ENCODE peak calls at places on chromosomes 7 and 10, in seven cellular contexts. F is heart left ventricle; I is BE2C; B is CD8-positive, alpha-beta T cell; S is psoas muscle; L is Caco-2; Y is transverse colon. R is an unnamed sample.

GRCh38 chr10:1049425-1049958 is 573 bp upstream of the IDI1 start:
- DNase-seq in F (no peak), I (no peak), B (no peak), S (no peak), L (no peak), Y (no peak), R (no peak)

GRCh38 chr10:13885238-13885990 is 298.6 kb downstream of the PRPF18 start:
- DNase-seq in F (no peak), I (no peak), B (no peak), S (no peak), L (no peak), Y (no peak), R (no peak)

GRCh38 chr10:9848981-9849380 is 1168.7 kb upstream of the CELF2 start:
- DNase-seq in F (no peak), I (no peak), B (no peak), S (no peak), L (no peak), Y (no peak), R (no peak)

GRCh38 chr10:124734311-124735166 is 9.6 kb downstream of the FAM53B start:
- DNase-seq in F (no peak), I (no peak), B (no peak), S (no peak), L (no peak), Y (no peak), R (no peak)

GRCh38 chr10:23094786-23095403 is 484 bp upstream of the MSRB2 start:
- DNase-seq in F (no peak), I (no peak), B (no peak), S (no peak), L (no peak), Y (no peak), R (no peak)

GRCh38 chr10:1299041-1299726 is 243.0 kb downstream of the WDR37 start:
- DNase-seq in F (no peak), I (no peak), B (no peak), S (no peak), L (no peak), Y (no peak), R (no peak)

GRCh38 chr7:25259487-25260243 is 31.4 kb upstream of the NPVF start:
- DNase-seq in F (peak; percentile 51), I (peak; percentile 67), B (peak; percentile 60), S (peak; percentile 32), L (peak; percentile 72), Y (peak; percentile 76), R (peak; percentile 79)

GRCh38 chr10:21528452-21529235 is 3.2 kb upstream of the SKIDA1 start:
- DNase-seq in F (no peak), I (no peak), B (no peak), S (no peak), L (no peak), Y (no peak), R (no peak)

GRCh38 chr10:132355297-132355696 is 23.3 kb downstream of the LRRC27 start:
- DNase-seq in F (no peak), I (no peak), B (no peak), S (no peak), L (no peak), Y (no peak), R (no peak)

GRCh38 chr7:155458317-155459132 is 596 bp downstream of the EN2 start:
- DNase-seq in F (no peak), I (no peak), B (no peak), S (no peak), L (peak; percentile 40), Y (no peak), R (no peak)

GRCh38 chr7:101636822-101637623 is 7.9 kb upstream of the MYL10 start:
- DNase-seq in F (no peak), I (no peak), B (no peak), S (no peak), L (no peak), Y (no peak), R (no peak)

GRCh38 chr10:132571565-132572544 is 34.3 kb downstream of the INPP5A start:
- DNase-seq in F (no peak), I (peak; percentile 89), B (peak; percentile 59), S (peak; percentile 61), L (peak; percentile 26), Y (peak; percentile 72), R (peak; percentile 87)

GRCh38 chr7:1810961-1811849 is 141.1 kb downstream of the ELFN1 start:
- DNase-seq in F (no peak), I (no peak), B (no peak), S (no peak), L (no peak), Y (no peak), R (peak; percentile 63)

GRCh38 chr10:119620241-119620753 is 23.5 kb upstream of the TIAL1 start:
- DNase-seq in F (no peak), I (no peak), B (no peak), S (no peak), L (no peak), Y (no peak), R (no peak)

GRCh38 chr10:21807162-21807561 is 196.4 kb downstream of the DNAJC1 start:
- DNase-seq in F (no peak), I (peak; percentile 18), B (no peak), S (no peak), L (no peak), Y (no peak), R (no peak)

GRCh38 chr7:159040912-159041711 is 103.6 kb downstream of the VIPR2 start:
- DNase-seq in F (no peak), I (no peak), B (peak; percentile 4), S (no peak), L (no peak), Y (no peak), R (no peak)

GRCh38 chr10:128186959-128187787 is 61.0 kb upstream of the MKI67 start:
- DNase-seq in F (no peak), I (peak; percentile 43), B (peak; percentile 52), S (no peak), L (no peak), Y (peak; percentile 14), R (no peak)

GRCh38 chr10:36096571-36096970 is 454.5 kb upstream of the FZD8 start:
- DNase-seq in F (no peak), I (no peak), B (no peak), S (no peak), L (no peak), Y (no peak), R (no peak)

GRCh38 chr7:80324032-80324431 is 187.8 kb downstream of the GNAT3 start:
- DNase-seq in F (no peak), I (no peak), B (no peak), S (no peak), L (no peak), Y (no peak), R (no peak)

GRCh38 chr7:140876519-140877248 is 48.0 kb downstream of the BRAF start:
- DNase-seq in F (no peak), I (no peak), B (no peak), S (no peak), L (no peak), Y (no peak), R (peak; percentile 42)

GRCh38 chr7:102931757-102932156 is 19.0 kb downstream of the LRRC17 start:
- DNase-seq in F (no peak), I (no peak), B (no peak), S (no peak), L (no peak), Y (no peak), R (no peak)

GRCh38 chr10:25547391-25547790 is 372.6 kb downstream of the GPR158 start:
- DNase-seq in F (no peak), I (no peak), B (no peak), S (no peak), L (no peak), Y (no peak), R (no peak)

GRCh38 chr10:13717936-13718772 is 131.4 kb downstream of the PRPF18 start:
- DNase-seq in F (peak; percentile 80), I (no peak), B (peak; percentile 39), S (peak; percentile 77), L (peak; percentile 73), Y (peak; percentile 69), R (peak; percentile 43)

GRCh38 chr7:41993173-41993867 is 243.7 kb downstream of the GLI3 start:
- DNase-seq in F (no peak), I (no peak), B (no peak), S (no peak), L (no peak), Y (no peak), R (no peak)

DNA sequence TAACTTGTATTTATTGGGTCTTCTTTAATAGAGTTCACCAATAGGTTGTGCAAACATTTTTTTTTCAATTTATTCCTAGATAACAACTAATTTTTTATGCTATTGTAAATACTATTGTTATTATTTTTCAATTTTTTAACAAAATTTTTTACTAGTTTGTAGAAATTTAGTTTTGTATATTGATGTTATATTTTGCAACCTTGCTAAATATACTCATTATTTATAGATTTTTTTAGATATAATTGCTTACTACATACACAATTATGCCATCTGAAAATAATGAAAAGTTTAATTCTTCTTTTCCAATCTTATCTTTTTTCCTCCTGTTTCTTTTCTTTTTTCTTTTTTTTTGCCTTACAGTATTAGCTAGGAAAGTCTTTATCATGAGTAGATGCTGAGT is 216.9 kb downstream of the SLC25A13 start:
- DNase-seq in F (no peak), I (no peak), B (no peak), S (no peak), L (no peak), Y (no peak), R (no peak)
- H3K27me3 ChIP-seq in F (no peaks in the 10 kb centered on the region), I (no peaks in the 10 kb centered on the region), B (peaks cover 2% of the 10 kb centered on the region), S (no peaks in the 10 kb centered on the region), L (no peaks in the 10 kb centered on the region), Y (no peaks in the 10 kb centered on the region), R (no peaks in the 10 kb centered on the region)

GRCh38 chr10:62818426-62819011 is 2.4 kb upstream of the EGR2 start:
- DNase-seq in F (peak; percentile 52), I (peak; percentile 15), B (peak; percentile 39), S (peak; percentile 33), L (no peak), Y (peak; percentile 26), R (no peak)
- TF ChIP-seq CTCF in F (peak; percentile 29), I (no peak), B (no peak), S (no peak), L (no peak), Y (no peak), R (no peak)

GRCh38 chr10:86387221-86387794 is 20.7 kb upstream of the GRID1 start:
- DNase-seq in F (no peak), I (no peak), B (no peak), S (no peak), L (no peak), Y (no peak), R (no peak)
- H3K27me3 ChIP-seq in F (peaks cover 7% of the 10 kb centered on the region), I (no peaks in the 10 kb centered on the region), B (no peaks in the 10 kb centered on the region), S (peaks cover 35% of the 10 kb centered on the region), L (no peaks in the 10 kb centered on the region), Y (peaks cover 60% of the 10 kb centered on the region), R (no peaks in the 10 kb centered on the region)

GRCh38 chr10:103669243-103669929 is 175.9 kb downstream of the NEURL1 start:
- DNase-seq in F (no peak), I (no peak), B (no peak), S (no peak), L (no peak), Y (no peak), R (no peak)

GRCh38 chr10:103668351-103669242 is 175.1 kb downstream of the NEURL1 start:
- DNase-seq in F (peak; percentile 83), I (peak; percentile 57), B (no peak), S (peak; percentile 81), L (no peak), Y (peak; percentile 51), R (no peak)

GRCh38 chr10:103671561-103671960 is 178.1 kb downstream of the NEURL1 start:
- DNase-seq in F (no peak), I (no peak), B (no peak), S (no peak), L (no peak), Y (no peak), R (no peak)

GRCh38 chr10:103671126-103671525 is 177.6 kb downstream of the NEURL1 start:
- DNase-seq in F (no peak), I (no peak), B (no peak), S (no peak), L (no peak), Y (no peak), R (no peak)

GRCh38 chr10:103669944-103670343 is 176.4 kb downstream of the NEURL1 start:
- DNase-seq in F (no peak), I (no peak), B (no peak), S (no peak), L (no peak), Y (no peak), R (no peak)
- TF ChIP-seq CTCF in F (no peak), I (no peak), B (no peak), S (no peak), L (no peak), Y (no peak), R (no peak)